ENCODE peak calls at places on chromosomes 12 and 14, in eight cellular contexts. Q is PC-3, G is psoas muscle, C is GM23248, H is thoracic aorta, Y is upper lobe of left lung, J is PC-9, U is left ventricle myocardium inferior. V is an unnamed sample.

GRCh38 chr12:119693006-119693405 is 25.1 kb downstream of the PRKAB1 start:
- DNase-seq in J (no peak), U (no peak), G (no peak), H (no peak), Q (peak), Y (peak), C (peak), V (no peak)

GRCh38 chr12:113252494-113252893 is 31.2 kb downstream of the TPCN1 start:
- DNase-seq in C (no peak), Y (no peak), U (peak), G (peak), J (no peak), Q (no peak), H (no peak), V (no peak)

GRCh38 chr14:36069535-36069900 is 107.0 kb downstream of the PTCSC3 start:
- DNase-seq in H (no peak), U (no peak), C (peak), Q (peak), G (no peak), Y (peak), J (peak), V (peak)

GRCh38 chr14:100879782-100880181 is 23.7 kb downstream of the RTL1 start:
- DNase-seq in Y (no peak), Q (no peak), J (no peak), C (no peak), G (peak), H (no peak), U (no peak), V (peak)

GRCh38 chr12:48789858-48790326 is 1.0 kb upstream of the ADCY6 start:
- DNase-seq in G (no peak), Q (no peak), H (no peak), U (no peak), Y (no peak), J (no peak), C (no peak), V (no peak)

GRCh38 chr14:100622234-100622633 is 35.0 kb upstream of the BEGAIN start:
- DNase-seq in H (no peak), J (no peak), C (no peak), G (no peak), Q (no peak), U (no peak), Y (no peak), V (peak)

GRCh38 chr14:63512861-63513260 is 30.3 kb downstream of the PPP2R5E start:
- DNase-seq in C (no peak), H (no peak), Y (no peak), U (no peak), G (no peak), Q (no peak), J (no peak), V (no peak)

GRCh38 chr14:34951286-34951685 is 31.5 kb upstream of the SRP54 start:
- DNase-seq in C (peak), U (no peak), Y (no peak), G (no peak), Q (no peak), H (no peak), J (no peak), V (no peak)

GRCh38 chr14:56759094-56759493 is 51.2 kb downstream of the OTX2 start:
- DNase-seq in G (no peak), J (no peak), C (no peak), Q (no peak), U (no peak), H (no peak), Y (no peak), V (no peak)

GRCh38 chr12:49703647-49704137 is 3.5 kb downstream of the FMNL3 start:
- DNase-seq in U (no peak), Q (no peak), C (peak), J (no peak), H (no peak), G (no peak), Y (peak), V (no peak)

GRCh38 chr12:32987526-32987925 is 90.9 kb upstream of the PKP2 start:
- DNase-seq in H (no peak), J (no peak), Q (no peak), C (no peak), Y (no peak), U (no peak), G (no peak), V (no peak)

DNA sequence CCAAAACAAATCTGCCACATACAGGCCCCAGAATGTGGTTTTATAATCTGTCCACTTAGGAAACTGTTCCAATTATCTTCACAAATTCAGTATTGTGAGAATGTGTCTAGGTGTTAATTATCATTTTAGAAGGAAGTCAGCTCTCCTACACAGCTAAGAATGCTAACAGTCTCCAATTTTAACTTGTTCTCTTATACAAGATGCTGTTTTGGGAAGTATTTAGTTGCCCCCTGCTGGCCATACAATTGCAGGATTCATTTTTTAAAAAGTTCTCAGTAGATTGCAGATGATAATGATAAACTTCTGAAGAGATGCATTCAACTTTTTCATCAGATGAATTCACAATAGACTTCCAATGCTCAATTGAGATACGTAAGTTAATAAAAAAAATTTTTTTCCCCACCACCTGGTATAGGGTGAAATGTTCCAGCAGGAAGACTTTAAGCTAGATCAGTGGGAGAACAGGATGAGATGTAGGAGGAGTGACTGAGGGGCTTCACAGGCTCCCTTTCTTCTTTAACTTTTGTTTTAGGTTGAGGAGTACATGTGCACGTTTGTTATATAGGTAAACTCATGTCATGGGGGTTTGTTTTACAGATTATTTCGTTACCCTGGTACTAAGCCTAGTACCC is 27.3 kb upstream of the OSBPL8 start:
- DNase-seq in J (peak), H (no peak), Q (peak), U (no peak), C (peak), G (no peak), Y (no peak), V (no peak)
- H3K27ac ChIP-seq in J (no peak), H (no peak), Q (no peak), U (no peak), C (no peak), G (peak), Y (no peak), V (no peak)

GRCh38 chr14:71555654-71556559 is 376.3 kb upstream of the RGS6 start:
- DNase-seq in G (no peak), Q (no peak), H (no peak), J (no peak), Y (peak), C (peak), U (no peak), V (no peak)
- H3K27ac ChIP-seq in G (no peak), Q (no peak), H (no peak), J (peak), Y (peak), C (no peak), U (peak), V (peak)

GRCh38 chr12:16611146-16611545 is 5.2 kb upstream of the LMO3 start:
- DNase-seq in J (no peak), G (no peak), Q (no peak), Y (no peak), C (no peak), H (no peak), U (no peak), V (no peak)

GRCh38 chr12:16610743-16611142 is 4.8 kb upstream of the LMO3 start:
- DNase-seq in U (no peak), G (no peak), H (no peak), Q (no peak), C (no peak), Y (no peak), J (no peak), V (no peak)

GRCh38 chr12:16610006-16610520 is 4.1 kb upstream of the LMO3 start:
- DNase-seq in G (no peak), H (no peak), C (no peak), Y (no peak), Q (no peak), J (no peak), U (no peak), V (no peak)

GRCh38 chr12:16612647-16613046 is 6.7 kb upstream of the LMO3 start:
- DNase-seq in C (peak), U (no peak), J (no peak), H (no peak), G (no peak), Y (no peak), Q (peak), V (no peak)

DNA sequence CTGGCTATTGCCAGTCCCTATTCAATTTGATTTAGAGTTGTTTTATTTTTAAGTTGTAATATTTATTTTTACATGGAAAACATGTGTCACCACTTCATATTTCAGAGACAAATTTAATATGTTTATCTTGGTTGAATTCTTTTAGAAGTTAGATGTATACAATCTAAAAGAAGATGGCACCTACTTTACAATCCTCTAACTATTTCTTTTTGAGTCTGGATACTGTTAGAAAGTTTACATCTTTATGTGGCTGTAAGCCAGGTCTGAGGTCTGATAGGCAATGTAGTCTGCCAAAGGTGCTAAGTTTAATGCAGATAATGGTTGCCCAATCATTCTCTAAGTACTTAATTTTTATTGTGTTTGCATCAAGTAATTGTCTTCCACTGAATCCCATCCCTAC is 7.2 kb upstream of the LMO3 start:
- DNase-seq in U (no peak), H (no peak), Q (no peak), G (no peak), C (no peak), Y (no peak), J (no peak), V (no peak)
- H3K27ac ChIP-seq in U (peak), H (peak), Q (no peak), G (no peak), C (no peak), Y (no peak), J (no peak), V (no peak)

DNA sequence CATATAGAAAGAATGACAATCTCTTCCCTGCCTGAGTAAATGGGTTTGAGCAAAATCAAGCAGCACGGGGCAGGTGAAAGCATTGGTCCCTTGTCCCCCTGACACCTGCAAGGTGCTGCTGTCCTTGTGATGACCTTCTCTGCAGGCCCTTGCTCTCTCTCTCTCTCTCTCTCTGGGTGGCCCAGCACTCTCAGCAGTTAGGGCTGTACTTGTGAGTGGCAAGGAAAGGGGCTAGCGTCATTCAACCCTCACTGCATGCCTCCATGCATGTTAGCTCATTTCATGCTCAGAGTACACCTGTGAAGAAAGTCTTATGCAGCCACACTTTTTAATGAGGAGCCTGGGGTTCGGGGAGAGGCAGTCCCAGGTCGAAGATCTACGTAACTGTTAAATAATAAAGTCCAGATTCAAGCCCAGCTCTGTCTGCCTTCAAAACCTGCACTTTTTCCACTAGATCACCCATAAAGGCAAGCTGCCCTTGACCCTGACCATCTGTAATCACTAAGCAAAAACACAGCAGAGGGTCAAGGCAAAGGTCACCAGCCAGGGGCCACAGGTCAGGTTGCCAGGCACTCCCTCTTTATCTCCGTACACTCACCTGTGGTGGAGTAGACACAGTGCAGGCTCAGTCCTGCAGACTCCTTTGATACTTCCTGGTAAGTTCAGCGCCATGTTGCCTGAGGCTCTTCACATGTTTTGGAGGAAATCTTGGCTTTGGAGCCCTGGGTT is 44.9 kb upstream of the CLMN start:
- DNase-seq in U (no peak), J (no peak), H (no peak), Y (peak), Q (no peak), C (no peak), G (no peak), V (no peak)
- H3K27ac ChIP-seq in U (no peak), J (no peak), H (no peak), Y (no peak), Q (no peak), C (no peak), G (no peak), V (no peak)

DNA sequence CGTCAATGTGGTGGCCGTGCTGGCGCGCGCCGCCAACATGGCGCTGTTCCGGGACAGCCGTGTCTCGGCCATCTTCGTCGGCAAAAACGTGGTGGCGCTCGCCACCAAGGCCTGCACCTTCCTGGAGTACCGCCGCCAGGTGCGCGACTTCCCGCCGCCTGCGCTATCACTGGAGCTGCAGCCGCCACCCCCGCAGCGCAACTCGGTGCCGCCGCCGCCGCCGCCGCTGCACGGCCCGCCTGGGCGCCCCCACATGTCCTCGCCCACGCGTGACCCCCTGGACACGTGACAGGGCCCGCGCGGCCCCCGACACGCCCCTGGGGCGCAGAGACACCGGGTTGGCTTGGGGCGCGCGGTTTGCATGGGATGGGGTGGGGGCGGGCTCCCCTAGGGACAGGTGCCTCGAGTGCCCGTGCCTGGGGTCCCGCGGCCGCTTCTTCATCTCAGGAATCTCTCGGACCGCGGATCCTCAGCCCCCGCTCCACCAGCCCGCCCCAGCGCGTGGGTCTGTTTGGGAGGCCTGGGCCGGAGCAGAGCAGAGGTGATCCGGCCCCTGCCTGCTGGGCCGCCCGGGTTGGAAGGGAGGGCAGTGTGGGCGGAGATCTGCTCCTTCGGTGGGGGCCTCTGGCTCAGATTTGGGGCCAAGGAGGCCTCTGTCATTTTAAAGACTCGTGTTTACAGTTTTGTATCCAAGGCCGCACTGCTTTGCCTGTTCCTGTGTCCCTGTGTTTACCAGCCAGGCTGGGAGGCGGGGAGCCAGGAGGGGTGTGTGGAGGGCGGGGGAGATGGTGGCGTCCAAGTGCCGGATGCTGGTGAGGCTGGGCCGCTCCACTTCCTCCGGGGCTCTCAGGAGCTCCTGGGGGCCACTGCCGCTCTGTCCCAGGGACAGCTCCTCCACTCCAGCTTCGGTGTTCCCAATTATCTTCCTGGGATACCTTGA is 3.4 kb downstream of the TMEM121 start:
- DNase-seq in C (no peak), H (no peak), Q (no peak), Y (no peak), J (no peak), U (no peak), G (peak), V (peak)
- H3K27ac ChIP-seq in C (no peak), H (no peak), Q (no peak), Y (no peak), J (no peak), U (no peak), G (no peak), V (peak)

GRCh38 chr12:6329693-6330045 is 12.2 kb downstream of the TNFRSF1A start:
- DNase-seq in Y (no peak), G (no peak), U (no peak), J (no peak), H (no peak), Q (no peak), C (no peak), V (no peak)
- H3K27ac ChIP-seq in Y (no peak), G (no peak), U (no peak), J (no peak), H (no peak), Q (no peak), C (no peak), V (no peak)

DNA sequence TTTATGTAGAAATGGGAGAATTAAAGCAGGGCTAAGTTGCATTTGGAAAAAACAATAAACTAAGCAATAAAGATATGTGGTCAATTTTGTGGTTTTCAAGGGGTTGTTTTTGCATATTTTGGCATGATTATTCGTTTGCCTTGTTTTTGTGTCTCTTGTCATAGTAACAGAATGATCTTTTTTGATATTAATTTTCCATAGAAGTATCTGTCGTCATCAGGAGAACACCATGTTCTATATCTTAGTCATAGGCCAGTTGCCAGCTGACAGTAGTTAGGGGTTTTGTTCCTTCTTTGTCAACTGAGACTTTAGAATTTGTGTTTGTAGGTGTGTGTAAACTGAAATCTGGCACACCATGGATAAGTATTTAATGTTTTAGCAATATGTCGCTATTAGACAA is 1354.8 kb downstream of the LRFN5 start:
- DNase-seq in H (no peak), C (no peak), Q (peak), Y (no peak), U (no peak), J (no peak), G (no peak), V (no peak)
- H3K27ac ChIP-seq in H (no peak), C (no peak), Q (no peak), Y (no peak), U (no peak), J (no peak), G (no peak), V (no peak)

DNA sequence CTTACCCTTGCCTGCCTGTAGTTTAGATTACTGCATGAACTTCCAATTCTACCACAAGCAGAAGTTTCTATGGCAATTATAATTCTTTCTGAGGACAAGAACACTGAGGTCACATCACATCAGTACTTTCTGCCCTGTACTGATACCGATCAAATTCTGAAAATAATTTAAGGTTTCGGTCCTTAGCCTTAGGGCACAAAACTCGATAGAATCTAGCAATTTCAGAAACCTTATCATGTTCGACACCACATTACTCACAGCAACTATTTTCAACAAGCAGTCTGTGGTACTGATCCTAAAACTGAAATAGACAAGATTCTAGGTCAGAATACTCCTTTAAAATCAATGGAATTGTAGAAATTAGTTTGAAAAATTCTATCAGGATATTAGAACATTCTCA is 187.0 kb upstream of the LRFN5 start:
- DNase-seq in J (no peak), Y (no peak), C (no peak), H (no peak), Q (no peak), G (no peak), U (no peak), V (no peak)
- H3K27ac ChIP-seq in J (no peak), Y (no peak), C (no peak), H (no peak), Q (no peak), G (no peak), U (no peak), V (no peak)

DNA sequence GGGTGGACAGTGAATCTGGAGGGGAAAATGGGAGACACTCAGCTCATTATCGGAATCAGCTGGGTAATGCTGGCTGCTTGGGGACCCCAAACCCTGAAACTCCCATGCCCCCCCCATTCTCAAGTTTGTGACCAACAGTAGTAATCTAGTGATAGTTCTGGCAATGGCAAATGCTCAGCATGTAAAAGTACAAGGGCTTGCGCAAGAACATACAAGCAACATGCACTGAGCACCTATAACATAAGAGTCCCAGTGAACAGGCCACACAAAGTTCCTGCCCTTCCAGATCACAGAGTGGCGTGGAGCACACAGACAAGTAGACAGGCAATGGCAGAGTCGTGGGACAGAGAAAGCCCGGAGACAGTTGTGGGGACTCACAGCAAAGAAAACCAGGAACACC is 407.9 kb downstream of the MED13L start:
- DNase-seq in C (no peak), G (no peak), J (no peak), H (no peak), Q (no peak), U (no peak), Y (no peak), V (no peak)
- H3K27ac ChIP-seq in C (no peak), G (peak), J (no peak), H (no peak), Q (no peak), U (peak), Y (peak), V (no peak)

GRCh38 chr14:37194698-37195097 is 3.0 kb upstream of the MIPOL1 start:
- DNase-seq in Y (no peak), C (no peak), U (no peak), Q (peak), H (no peak), J (no peak), G (no peak), V (no peak)
- H3K27ac ChIP-seq in Y (no peak), C (no peak), U (no peak), Q (peak), H (no peak), J (no peak), G (no peak), V (no peak)